ENCODE peak calls at places on chromosome 22, in five cellular contexts. J, G, X, I and R are unnamed samples.

GRCh38 chr22:32476286-32476685 is 1.7 kb downstream of the FBXO7 start:
- DNase-seq in J (no peak), G (no peak), X (no peak), I (no peak), R (no peak)

GRCh38 chr22:48342016-48342415 is 1485.7 kb downstream of the BRD1 start:
- DNase-seq in J (peak), G (no peak), X (no peak), I (no peak), R (no peak)

GRCh38 chr22:17057959-17058814 is 26.6 kb upstream of the IL17RA start:
- DNase-seq in J (peak), G (peak), X (peak), I (peak), R (peak)

GRCh38 chr22:24156915-24157782 is 24.1 kb upstream of the SUSD2 start:
- DNase-seq in J (peak), G (peak), X (peak), I (peak), R (peak)

GRCh38 chr22:33124471-33124870 is 66.3 kb upstream of the SYN3 start:
- DNase-seq in J (no peak), G (no peak), X (no peak), I (no peak), R (no peak)

GRCh38 chr22:22944268-22944985 is 56.8 kb downstream of the IGLL5 start:
- DNase-seq in J (no peak), G (no peak), X (no peak), I (no peak), R (no peak)

GRCh38 chr22:24107668-24108067 is 73.6 kb upstream of the SUSD2 start:
- DNase-seq in J (peak), G (peak), X (no peak), I (peak), R (peak)

GRCh38 chr22:38462960-38463784 is 4.7 kb upstream of the KDELR3 start:
- DNase-seq in J (no peak), G (no peak), X (no peak), I (peak), R (no peak)

GRCh38 chr22:41290262-41291221 is 4.6 kb upstream of the RANGAP1 start:
- DNase-seq in J (no peak), G (no peak), X (no peak), I (no peak), R (peak)

GRCh38 chr22:48568736-48569330 is 1258.8 kb downstream of the BRD1 start:
- DNase-seq in J (no peak), G (no peak), X (no peak), I (no peak), R (no peak)

DNA sequence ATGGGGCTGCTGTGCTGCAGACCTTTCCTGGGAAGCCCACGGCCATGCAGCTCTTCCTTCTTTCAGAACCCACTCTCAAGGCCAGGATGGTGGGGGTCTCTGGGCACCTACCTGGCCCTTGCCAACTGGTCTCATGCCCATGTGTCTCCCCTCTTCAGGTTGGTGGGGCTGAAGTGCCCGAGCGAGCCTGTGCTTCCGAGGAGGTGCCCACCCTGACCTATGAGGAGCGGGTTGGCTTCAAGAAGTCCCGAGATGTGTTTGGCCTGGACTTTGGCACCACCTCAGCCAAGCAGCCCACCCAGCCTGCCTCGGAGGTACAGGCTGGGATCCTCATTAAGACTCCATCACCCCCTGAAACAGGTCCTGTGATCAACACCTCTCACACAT is 9.9 kb downstream of the THAP7 start:
- DNase-seq in J (no peak), G (no peak), X (no peak), I (peak), R (no peak)
- TF ChIP-seq POLR2A in J (no peak), G (no peak), X (no peak), I (no peak), R (no peak)

GRCh38 chr22:36328635-36329216 is 59.0 kb downstream of the MYH9 start:
- DNase-seq in J (peak), G (peak), X (no peak), I (no peak), R (peak)
- TF ChIP-seq POLR2A in J (no peak), G (no peak), X (no peak), I (no peak), R (peak)

GRCh38 chr22:43088979-43089717 is at the start of gene TTLL1:
- DNase-seq in J (peak), G (peak), X (peak), I (peak), R (peak)
- TF ChIP-seq POLR2A in J (no peak), G (peak), X (peak), I (peak), R (no peak)

GRCh38 chr22:49779226-49779625 is 48.4 kb downstream of the BRD1 start:
- DNase-seq in J (no peak), G (no peak), X (no peak), I (no peak), R (no peak)

GRCh38 chr22:49783036-49783746 is 44.5 kb downstream of the BRD1 start:
- DNase-seq in J (no peak), G (no peak), X (no peak), I (no peak), R (no peak)

GRCh38 chr22:49779853-49780271 is 47.8 kb downstream of the BRD1 start:
- DNase-seq in J (peak), G (no peak), X (no peak), I (no peak), R (no peak)

GRCh38 chr22:49780281-49780991 is 47.2 kb downstream of the BRD1 start:
- DNase-seq in J (no peak), G (no peak), X (no peak), I (no peak), R (no peak)

DNA sequence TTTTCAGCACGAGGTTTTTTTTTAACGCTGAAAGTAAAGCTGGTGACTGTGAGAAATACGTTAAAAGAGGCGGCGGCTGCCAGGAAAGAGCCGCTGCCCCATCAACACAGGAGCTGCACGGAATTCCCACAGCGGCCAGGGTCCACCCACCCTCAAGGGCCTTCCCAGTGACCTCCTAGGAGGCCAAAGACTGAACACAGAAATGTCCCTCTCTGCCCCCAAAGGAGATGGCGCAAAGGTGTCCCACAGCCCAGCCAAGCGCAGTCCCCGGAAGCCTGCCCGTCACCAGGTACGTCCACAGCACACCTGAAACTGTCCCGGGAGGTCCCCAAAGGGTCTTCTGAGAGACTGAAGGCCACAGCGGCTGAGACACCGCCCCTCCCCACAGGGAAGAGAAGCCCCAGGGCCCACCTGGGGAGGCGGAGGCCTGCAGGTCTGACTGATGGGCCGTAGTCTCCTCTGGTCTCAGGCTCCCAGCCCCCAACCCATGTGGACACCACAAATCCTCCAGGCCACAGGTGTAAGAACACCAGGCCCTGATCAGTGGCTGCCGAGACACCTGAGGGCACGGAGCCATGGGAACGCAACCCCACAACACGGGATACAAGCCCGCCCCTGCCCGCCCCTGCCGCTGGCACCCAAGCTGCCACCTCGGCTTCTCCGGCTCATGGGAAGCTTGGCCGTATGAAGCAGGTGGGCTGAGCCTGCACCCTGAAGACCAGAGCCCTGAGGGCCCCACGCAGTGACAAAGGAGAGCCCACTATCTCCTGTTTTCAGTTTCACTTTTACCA is 46.5 kb downstream of the BRD1 start:
- DNase-seq in J (no peak), G (no peak), X (no peak), I (no peak), R (no peak)
- TF ChIP-seq POLR2A in J (no peak), G (no peak), X (no peak), I (no peak), R (no peak)

GRCh38 chr22:31107206-31108118 is at the start of gene SELENOM:
- DNase-seq in J (peak), G (peak), X (peak), I (peak), R (peak)
- TF ChIP-seq POLR2A in J (peak), G (peak), X (no peak), I (peak), R (peak)

GRCh38 chr22:29073618-29074275 is 912 bp downstream of the KREMEN1 start:
- DNase-seq in J (no peak), G (peak), X (no peak), I (peak), R (no peak)

GRCh38 chr22:29072193-29072978 is 449 bp upstream of the KREMEN1 start:
- DNase-seq in J (peak), G (peak), X (peak), I (peak), R (peak)

GRCh38 chr22:29074276-29074625 is 1.4 kb downstream of the KREMEN1 start:
- DNase-seq in J (no peak), G (no peak), X (no peak), I (no peak), R (no peak)

GRCh38 chr22:29071261-29072045 is 1.4 kb upstream of the KREMEN1 start:
- DNase-seq in J (peak), G (peak), X (no peak), I (peak), R (peak)

GRCh38 chr22:29072979-29073617 is at the start of gene KREMEN1:
- DNase-seq in J (no peak), G (peak), X (no peak), I (no peak), R (no peak)
- TF ChIP-seq POLR2A in J (no peak), G (no peak), X (no peak), I (no peak), R (no peak)

GRCh38 chr22:19488884-19489843 is 9.4 kb downstream of the CDC45 start:
- DNase-seq in J (no peak), G (no peak), X (no peak), I (no peak), R (peak)
- TF ChIP-seq POLR2A in J (no peak), G (no peak), X (no peak), I (no peak), R (no peak)